ENCODE peak calls at places on chromosomes 4 and X, in seven cellular contexts. I is MCF 10A; M is H4; P is mucosa of descending colon; Y is left ventricle myocardium inferior; N is fibroblast of lung; C is stimulated activated CD8-positive, alpha-beta memory T cell treated with anti-CD3 and anti-CD28 coated beads, Interleukin-7, amount 100 ng/mL, for 1 hour. H is an unnamed sample.

GRCh38 chr4:7157140-7157488 is 35.2 kb upstream of the SORCS2 start:
- DNase-seq in I (no peak), Y (no peak), C (no peak), N (no peak), P (no peak), M (no peak), H (no peak)

GRCh38 chrX:41758391-41758790 is 34.4 kb downstream of the GPR82 start:
- DNase-seq in Y (no peak), P (no peak), N (no peak), M (no peak), C (no peak), I (no peak), H (no peak)

GRCh38 chrX:115393271-115393670 is 103.8 kb downstream of the LUZP4 start:
- DNase-seq in P (no peak), C (no peak), N (peak; percentile 21), M (peak; percentile 42), I (no peak), Y (no peak), H (peak; percentile 88)

GRCh38 chr4:76950846-76951321 is 1.3 kb downstream of the SEPTIN11 start:
- DNase-seq in I (peak; percentile 47), M (no peak), Y (no peak), P (peak; percentile 41), C (no peak), N (peak; percentile 62), H (peak; percentile 42)

GRCh38 chr4:187283306-187283705 is 559.6 kb upstream of the FAT1 start:
- DNase-seq in Y (no peak), N (peak; percentile 59), M (no peak), C (no peak), P (no peak), I (peak; percentile 12), H (no peak)

GRCh38 chr4:5706486-5707290 is 1.7 kb downstream of the EVC2 start:
- DNase-seq in P (no peak), C (no peak), M (no peak), Y (no peak), N (no peak), I (no peak), H (no peak)

GRCh38 chr4:6719611-6720179 is 3.7 kb downstream of the BLOC1S4 start:
- DNase-seq in M (no peak), C (no peak), P (no peak), I (no peak), N (no peak), Y (no peak), H (no peak)

GRCh38 chrX:39613508-39613921 is 484.2 kb downstream of the BCOR start:
- DNase-seq in N (no peak), Y (peak; percentile 35), C (no peak), M (peak; percentile 30), P (peak; percentile 46), I (peak; percentile 35), H (peak; percentile 78)

GRCh38 chrX:25805744-25806143 is 332.4 kb upstream of the MAGEB18 start:
- DNase-seq in P (no peak), C (no peak), I (no peak), M (no peak), N (no peak), Y (no peak), H (no peak)

GRCh38 chrX:68060506-68061205 is 372.6 kb downstream of the OPHN1 start:
- DNase-seq in M (no peak), C (no peak), Y (no peak), I (no peak), P (no peak), N (no peak), H (no peak)

GRCh38 chr4:56637791-56638190 is 43.3 kb downstream of the HOPX start:
- DNase-seq in M (peak; percentile 31), Y (no peak), I (no peak), N (no peak), P (no peak), C (no peak), H (no peak)

GRCh38 chr4:7653510-7654414 is 219.0 kb upstream of the PSAPL1 start:
- DNase-seq in C (no peak), Y (no peak), I (no peak), N (no peak), M (no peak), P (no peak), H (no peak)

GRCh38 chrX:23901065-23901464 is 6.7 kb downstream of the APOO start:
- DNase-seq in M (peak; percentile 52), C (no peak), I (peak; percentile 95), Y (no peak), N (peak; percentile 46), P (no peak), H (peak; percentile 63)

GRCh38 chrX:86044210-86044609 is 3.1 kb downstream of the CHM start:
- DNase-seq in I (no peak), C (no peak), Y (no peak), P (no peak), M (no peak), N (no peak), H (no peak)

GRCh38 chr4:94523617-94524016 is 71.9 kb downstream of the PDLIM5 start:
- DNase-seq in I (peak; percentile 72), N (peak; percentile 38), C (no peak), P (no peak), M (peak; percentile 76), Y (no peak), H (no peak)

GRCh38 chr4:71009796-71010588 is 16.5 kb downstream of the DCK start:
- DNase-seq in I (peak; percentile 46), P (no peak), Y (no peak), M (no peak), N (peak; percentile 70), C (no peak), H (peak; percentile 44)

GRCh38 chr4:180674629-180675367 is 1568.4 kb upstream of the TENM3 start:
- DNase-seq in Y (no peak), M (no peak), C (no peak), N (no peak), P (no peak), I (no peak), H (no peak)

GRCh38 chrX:131763674-131764073 is 219.8 kb downstream of the OR13H1 start:
- DNase-seq in C (no peak), I (peak; percentile 90), Y (no peak), M (peak; percentile 42), N (no peak), P (no peak), H (no peak)

GRCh38 chrX:133543654-133544053 is 128.4 kb upstream of the GPC4 start:
- DNase-seq in N (no peak), C (no peak), P (no peak), I (no peak), M (no peak), Y (no peak), H (no peak)